ENCODE peak calls at places on chromosome 9, in five cellular contexts. J is IMR-90, R is GM12878, G is A549, B is K562. K is an unnamed sample.

GRCh38 chr9:88437210-88438146 is 49.2 kb downstream of the SPIN1 start:
- DNase-seq in J (no peak), B (no peak), R (no peak), G (no peak), K (no peak)

GRCh38 chr9:8725635-8726034 is 926.1 kb upstream of the DMAC1 start:
- DNase-seq in J (no peak), G (no peak), R (no peak), B (no peak), K (no peak)

GRCh38 chr9:130232899-130233586 is 32.5 kb upstream of the HMCN2 start:
- DNase-seq in G (no peak), B (no peak), R (no peak), J (no peak), K (no peak)

GRCh38 chr9:36991516-36992134 is 42.4 kb downstream of the PAX5 start:
- DNase-seq in J (no peak), G (peak; percentile 55), B (peak; percentile 57), R (no peak), K (peak; percentile 71)

GRCh38 chr9:134732392-134733110 is 90.9 kb downstream of the COL5A1 start:
- DNase-seq in R (no peak), G (no peak), J (peak; percentile 55), B (no peak), K (no peak)

GRCh38 chr9:93451762-93452709 is 551 bp downstream of the FAM120A start:
- DNase-seq in G (peak; percentile 62), B (peak; percentile 39), R (no peak), J (peak; percentile 33), K (peak; percentile 69)

GRCh38 chr9:99253772-99254431 is 31.8 kb downstream of the SEC61B start:
- DNase-seq in G (no peak), J (no peak), B (no peak), R (peak; percentile 90), K (no peak)

GRCh38 chr9:93091453-93092081 is 4.5 kb upstream of the CARD19 start:
- DNase-seq in J (peak; percentile 90), B (no peak), R (peak; percentile 69), G (peak; percentile 77), K (peak; percentile 7)

GRCh38 chr9:2210201-2210600 is 195.1 kb downstream of the SMARCA2 start:
- DNase-seq in J (peak; percentile 69), B (no peak), R (no peak), G (no peak), K (no peak)

GRCh38 chr9:80842383-80842782 is 847.0 kb downstream of the TLE1 start:
- DNase-seq in G (no peak), R (no peak), B (no peak), J (no peak), K (no peak)

GRCh38 chr9:36664806-36665205 is 92.1 kb downstream of the MELK start:
- DNase-seq in G (no peak), R (no peak), B (no peak), J (no peak), K (no peak)

GRCh38 chr9:99368341-99369326 is 146.6 kb downstream of the SEC61B start:
- DNase-seq in G (no peak), R (peak; percentile 24), J (peak; percentile 83), B (no peak), K (no peak)

GRCh38 chr9:110133608-110134214 is 74.2 kb downstream of the C9orf152 start:
- DNase-seq in G (peak; percentile 53), B (no peak), J (peak; percentile 80), R (no peak), K (no peak)

GRCh38 chr9:1046639-1047604 is 3.2 kb upstream of the DMRT2 start:
- DNase-seq in R (no peak), G (no peak), B (no peak), J (no peak), K (no peak)

GRCh38 chr9:94757158-94757557 is 30.7 kb downstream of the AOPEP start:
- DNase-seq in R (no peak), B (no peak), J (peak; percentile 62), G (no peak), K (no peak)

GRCh38 chr9:109499631-109500120 is 1.6 kb upstream of the PTPN3 start:
- DNase-seq in R (no peak), G (peak; percentile 74), B (no peak), J (no peak), K (peak; percentile 81)

GRCh38 chr9:114110180-114110579 is 11.1 kb upstream of the KIF12 start:
- DNase-seq in G (peak; percentile 68), B (no peak), J (peak; percentile 73), R (no peak), K (no peak)

GRCh38 chr9:112174223-112174964 is 703 bp downstream of the SUSD1 start:
- DNase-seq in G (peak; percentile 69), J (peak; percentile 16), B (peak; percentile 92), R (peak; percentile 30), K (peak; percentile 92)

GRCh38 chr9:35605336-35606137 is 475 bp downstream of the TESK1 start:
- DNase-seq in G (no peak), B (peak; percentile 61), R (no peak), J (no peak), K (peak; percentile 88)

GRCh38 chr9:107000218-107000617 is 137.3 kb downstream of the ZNF462 start:
- DNase-seq in G (no peak), R (no peak), J (no peak), B (no peak), K (no peak)

GRCh38 chr9:123997665-123998277 is 13.8 kb upstream of the LHX2 start:
- DNase-seq in B (no peak), J (peak; percentile 19), G (no peak), R (peak; percentile 81), K (no peak)

GRCh38 chr9:14251146-14252071 is 62.5 kb downstream of the NFIB start:
- DNase-seq in B (no peak), G (peak; percentile 55), J (peak; percentile 68), R (peak; percentile 3), K (no peak)

GRCh38 chr9:87375397-87376073 is 122.1 kb upstream of the DAPK1 start:
- DNase-seq in J (no peak), R (no peak), B (no peak), G (peak; percentile 90), K (no peak)

GRCh38 chr9:23887781-23888180 is 61.7 kb upstream of the ELAVL2 start:
- DNase-seq in G (no peak), B (no peak), J (no peak), R (no peak), K (no peak)

GRCh38 chr9:12775373-12775962 is 648 bp downstream of the LURAP1L start:
- DNase-seq in B (peak; percentile 3), G (no peak), J (no peak), R (no peak), K (peak; percentile 69)

GRCh38 chr9:81759680-81760215 is 70.4 kb upstream of the TLE1 start:
- DNase-seq in B (no peak), R (no peak), G (peak; percentile 85), J (peak; percentile 99), K (peak; percentile 21)

GRCh38 chr9:87436694-87437093 is 61.0 kb upstream of the DAPK1 start:
- DNase-seq in R (no peak), G (no peak), J (no peak), B (no peak), K (no peak)

GRCh38 chr9:5626727-5627634 is 1.9 kb upstream of the RIC1 start:
- DNase-seq in B (peak; percentile 10), G (peak; percentile 17), R (peak; percentile 94), J (peak; percentile 69), K (peak; percentile 7)

GRCh38 chr9:105173306-105173705 is 71.1 kb upstream of the SLC44A1 start:
- DNase-seq in G (no peak), R (no peak), J (no peak), B (no peak), K (no peak)

GRCh38 chr9:110116543-110116885 is 91.4 kb downstream of the C9orf152 start:
- DNase-seq in G (peak; percentile 74), J (peak; percentile 99), R (no peak), B (no peak), K (no peak)

GRCh38 chr9:84424945-84425344 is 84.4 kb upstream of the SLC28A3 start:
- DNase-seq in R (no peak), G (no peak), B (no peak), J (no peak), K (no peak)

GRCh38 chr9:117153021-117153420 is 261.8 kb downstream of the ASTN2 start:
- DNase-seq in G (no peak), B (no peak), J (peak; percentile 57), R (no peak), K (no peak)

GRCh38 chr9:77488439-77489126 is 159.5 kb downstream of the GNA14 start:
- DNase-seq in J (peak; percentile 20), G (peak; percentile 25), R (no peak), B (no peak), K (peak; percentile 21)

DNA sequence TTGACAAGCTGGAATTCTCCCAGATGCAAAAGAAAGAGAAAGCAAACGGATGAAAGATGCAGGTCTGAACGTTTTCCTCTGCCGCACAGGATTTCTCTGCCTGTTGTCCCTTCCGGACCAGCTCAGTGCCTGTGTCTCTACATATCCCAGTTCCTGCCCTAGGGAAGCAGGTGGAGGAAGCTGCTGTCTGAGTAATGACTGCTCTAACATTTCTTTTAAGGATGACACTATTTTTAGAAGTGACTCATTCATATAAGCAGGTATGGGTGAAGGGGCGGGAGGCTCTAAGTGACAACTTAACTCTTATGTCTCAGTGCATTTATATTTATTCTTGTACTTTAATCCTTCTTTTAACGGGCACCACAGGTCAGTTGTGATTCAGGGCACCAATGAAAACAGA is 128.8 kb downstream of the SLC24A2 start:
- DNase-seq in R (no peak), G (no peak), J (no peak), B (no peak), K (no peak)
- TF ChIP-seq RCOR1 in R (no peak), G (no peak), J (no peak), B (no peak), K (no peak)

GRCh38 chr9:3246231-3246630 is 279.6 kb downstream of the RFX3 start:
- DNase-seq in B (no peak), J (no peak), G (no peak), R (no peak), K (no peak)

GRCh38 chr9:3243676-3244075 is 282.1 kb downstream of the RFX3 start:
- DNase-seq in G (no peak), J (no peak), R (no peak), B (no peak), K (no peak)

GRCh38 chr9:3244963-3245653 is 280.7 kb downstream of the RFX3 start:
- DNase-seq in J (no peak), B (no peak), G (no peak), R (peak; percentile 34), K (no peak)

GRCh38 chr9:3251309-3251708 is 274.5 kb downstream of the RFX3 start:
- DNase-seq in G (no peak), R (no peak), J (no peak), B (no peak), K (no peak)

DNA sequence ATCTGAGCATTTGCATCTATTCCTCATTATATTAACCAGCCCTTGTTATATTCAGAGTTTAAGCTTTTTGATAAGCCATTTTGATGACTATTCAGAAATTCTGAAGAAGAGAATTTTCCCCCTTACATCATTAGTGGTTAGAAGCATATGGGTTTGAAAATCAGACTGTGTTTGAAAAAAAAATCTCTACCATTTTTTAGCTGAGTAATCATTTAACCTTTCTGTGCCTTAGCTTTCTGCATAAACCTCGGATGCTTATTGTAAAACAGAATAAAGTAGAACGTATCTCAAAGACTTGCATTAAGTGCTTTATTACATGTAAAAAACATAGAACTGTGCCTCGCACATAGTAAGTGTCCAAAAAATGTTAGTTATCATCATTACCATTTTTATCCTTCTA is 278.6 kb downstream of the RFX3 start:
- DNase-seq in J (no peak), G (no peak), R (no peak), B (no peak), K (no peak)
- TF ChIP-seq RCOR1 in J (no peak), G (no peak), R (no peak), B (no peak), K (no peak)

GRCh38 chr9:33377089-33377715 is 25.2 kb downstream of the AQP7 start:
- DNase-seq in J (no peak), R (no peak), G (no peak), B (peak; percentile 23), K (no peak)
- TF ChIP-seq RCOR1 in J (no peak), R (no peak), G (no peak), B (no peak), K (no peak)

GRCh38 chr9:126893079-126893478 is 21.5 kb upstream of the RALGPS1 start:
- DNase-seq in J (no peak), B (peak; percentile 33), R (no peak), G (no peak), K (no peak)
- TF ChIP-seq RCOR1 in J (no peak), B (no peak), R (no peak), G (no peak), K (no peak)

K was measured in SK-N-SH.